ENCODE peak calls at places on chromosomes 12 and 14, in ten cellular contexts. T, F, K, H, U, N, S, R, L and O are unnamed samples.

GRCh38 chr12:113842699-113843098 is 123.4 kb downstream of the RBM19 start:
- DNase-seq in T (no peak), S (no peak), F (no peak), N (no peak), K (no peak), L (no peak), U (no peak), H (no peak), R (no peak), O (no peak)

GRCh38 chr12:103586791-103587370 is at the start of gene STAB2:
- DNase-seq in N (no peak), F (no peak), L (no peak), T (no peak), U (no peak), S (no peak), R (peak), H (no peak), K (no peak), O (no peak)

GRCh38 chr12:78793491-78793890 is 71.1 kb upstream of the SYT1 start:
- DNase-seq in U (no peak), S (no peak), F (no peak), H (no peak), N (no peak), L (no peak), R (no peak), T (no peak), K (no peak), O (no peak)

GRCh38 chr12:76688627-76689026 is 75.3 kb upstream of the ZDHHC17 start:
- DNase-seq in T (no peak), K (no peak), U (no peak), N (peak), S (no peak), H (no peak), F (no peak), L (no peak), R (no peak), O (no peak)

GRCh38 chr14:22533057-22533704 is 55.8 kb downstream of the DAD1 start:
- DNase-seq in N (no peak), L (no peak), F (no peak), S (no peak), H (no peak), K (no peak), U (no peak), R (no peak), T (no peak), O (no peak)

GRCh38 chr12:82176761-82177490 is 181.3 kb downstream of the CCDC59 start:
- DNase-seq in N (no peak), F (no peak), T (peak), K (no peak), H (no peak), R (no peak), S (no peak), L (no peak), U (no peak), O (no peak)

GRCh38 chr14:23294734-23295561 is 7.7 kb downstream of the PPP1R3E start:
- DNase-seq in T (peak), N (peak), H (no peak), S (no peak), R (peak), U (no peak), L (no peak), F (peak), K (peak), O (peak)

GRCh38 chr14:69045857-69046351 is 66.8 kb upstream of the ACTN1 start:
- DNase-seq in K (peak), F (peak), N (peak), H (no peak), S (no peak), U (no peak), R (no peak), T (no peak), L (no peak), O (no peak)

GRCh38 chr12:107330901-107331431 is 237.6 kb upstream of the CRY1 start:
- DNase-seq in U (no peak), F (no peak), T (peak), N (no peak), K (no peak), R (no peak), S (no peak), H (no peak), L (no peak), O (no peak)

GRCh38 chr12:1837541-1838206 is 17.3 kb downstream of the LRTM2 start:
- DNase-seq in T (no peak), N (no peak), R (no peak), H (no peak), L (no peak), K (no peak), S (no peak), U (no peak), F (peak), O (no peak)

GRCh38 chr14:103629503-103630121 is 601 bp downstream of the KLC1 start:
- DNase-seq in R (peak), S (no peak), K (no peak), H (peak), T (peak), F (no peak), L (peak), N (no peak), U (peak), O (peak)

GRCh38 chr12:5581616-5582367 is 149.9 kb downstream of the NTF3 start:
- DNase-seq in U (no peak), H (no peak), T (no peak), R (no peak), N (no peak), L (no peak), K (peak), S (no peak), F (peak), O (no peak)

GRCh38 chr12:11653215-11653753 is 3.8 kb downstream of the ETV6 start:
- DNase-seq in K (no peak), H (no peak), F (peak), L (no peak), U (no peak), T (no peak), S (no peak), R (no peak), N (peak), O (no peak)

GRCh38 chr12:109680521-109681030 is 33.0 kb upstream of the FAM222A start:
- DNase-seq in S (no peak), T (no peak), F (no peak), K (no peak), N (no peak), U (no peak), R (peak), H (no peak), L (no peak), O (no peak)

GRCh38 chr14:50001146-50001998 is 108.5 kb downstream of the ARF6 start:
- DNase-seq in H (peak), K (no peak), F (peak), S (no peak), R (peak), N (peak), L (peak), U (peak), T (peak), O (peak)
- H3K4me3 ChIP-seq in H (peak), K (no peak), F (no peak), S (no peak), R (no peak), N (no peak), L (no peak), U (no peak), T (no peak), O (peak)

GRCh38 chr12:108637222-108637621 is 3.5 kb upstream of the SELPLG start:
- DNase-seq in K (no peak), N (no peak), T (no peak), S (no peak), H (no peak), U (no peak), L (no peak), R (no peak), F (no peak), O (no peak)

GRCh38 chr12:108635997-108636808 is 2.5 kb upstream of the SELPLG start:
- DNase-seq in N (no peak), L (no peak), S (no peak), F (no peak), K (no peak), U (no peak), R (no peak), H (no peak), T (no peak), O (no peak)

GRCh38 chr12:108634225-108634795 is 616 bp upstream of the SELPLG start:
- DNase-seq in L (no peak), K (no peak), H (no peak), N (no peak), F (no peak), U (no peak), R (peak), T (peak), S (no peak), O (no peak)

GRCh38 chr12:108633534-108634224 is at the start of gene SELPLG:
- DNase-seq in H (peak), L (peak), F (no peak), R (peak), N (no peak), K (peak), T (no peak), S (no peak), U (no peak), O (peak)

DNA sequence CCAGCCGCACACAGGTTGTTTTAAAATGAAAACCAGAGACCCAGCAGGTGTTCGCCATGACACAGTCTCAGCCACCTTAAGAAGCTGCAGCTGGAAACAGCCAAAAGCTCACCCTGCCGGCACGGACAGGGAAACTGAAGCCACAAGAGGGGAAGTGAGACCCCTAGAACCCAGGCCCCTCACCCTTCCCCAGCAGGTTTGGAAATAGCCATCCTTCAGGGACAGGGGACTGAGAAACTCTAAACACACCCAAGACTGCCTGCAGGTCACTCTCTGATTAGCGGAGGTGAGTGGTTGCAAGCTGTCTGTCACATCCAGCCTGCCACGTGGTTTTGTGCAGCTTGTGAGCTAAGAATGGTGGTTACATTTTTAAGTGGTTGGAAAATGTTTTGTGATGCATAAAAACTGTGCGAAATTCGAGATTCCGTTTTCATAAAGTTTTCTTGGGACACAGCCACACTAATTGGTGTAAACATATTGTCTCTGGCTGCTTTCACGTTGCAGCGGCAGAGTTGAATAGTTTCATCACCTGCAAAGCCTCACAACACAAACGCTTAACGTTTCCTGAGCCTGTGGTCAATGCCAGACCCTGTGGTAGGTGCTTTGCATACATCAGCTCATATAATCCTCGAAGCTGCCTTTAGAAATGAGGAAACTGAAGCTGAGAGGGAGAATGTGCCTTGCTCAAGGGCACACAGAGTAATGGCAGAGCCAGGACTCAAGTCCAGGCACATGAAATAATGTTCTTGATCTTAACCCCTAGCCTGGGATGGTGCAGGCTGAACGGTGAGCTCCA is 1.7 kb upstream of the SELPLG start:
- DNase-seq in F (no peak), T (peak), R (peak), H (no peak), K (no peak), S (no peak), L (no peak), N (no peak), U (no peak), O (peak)
- H3K4me3 ChIP-seq in F (no peak), T (no peak), R (no peak), H (no peak), K (no peak), S (no peak), L (no peak), N (no peak), U (no peak), O (peak)

GRCh38 chr12:54371328-54372112 is 7.2 kb upstream of the GPR84 start:
- DNase-seq in U (peak), F (peak), T (no peak), K (peak), N (no peak), S (no peak), H (no peak), R (no peak), L (no peak), O (no peak)

GRCh38 chr12:54368709-54369596 is 4.7 kb upstream of the GPR84 start:
- DNase-seq in F (peak), S (peak), U (peak), L (peak), R (peak), K (peak), T (peak), N (peak), H (peak), O (peak)

GRCh38 chr12:54368016-54368708 is 3.9 kb upstream of the GPR84 start:
- DNase-seq in F (no peak), H (no peak), U (no peak), N (no peak), S (no peak), K (no peak), R (no peak), T (no peak), L (no peak), O (no peak)

GRCh38 chr12:54370218-54370730 is 6.0 kb upstream of the GPR84 start:
- DNase-seq in R (peak), F (peak), H (peak), L (no peak), K (peak), S (peak), T (peak), U (peak), N (peak), O (no peak)

DNA sequence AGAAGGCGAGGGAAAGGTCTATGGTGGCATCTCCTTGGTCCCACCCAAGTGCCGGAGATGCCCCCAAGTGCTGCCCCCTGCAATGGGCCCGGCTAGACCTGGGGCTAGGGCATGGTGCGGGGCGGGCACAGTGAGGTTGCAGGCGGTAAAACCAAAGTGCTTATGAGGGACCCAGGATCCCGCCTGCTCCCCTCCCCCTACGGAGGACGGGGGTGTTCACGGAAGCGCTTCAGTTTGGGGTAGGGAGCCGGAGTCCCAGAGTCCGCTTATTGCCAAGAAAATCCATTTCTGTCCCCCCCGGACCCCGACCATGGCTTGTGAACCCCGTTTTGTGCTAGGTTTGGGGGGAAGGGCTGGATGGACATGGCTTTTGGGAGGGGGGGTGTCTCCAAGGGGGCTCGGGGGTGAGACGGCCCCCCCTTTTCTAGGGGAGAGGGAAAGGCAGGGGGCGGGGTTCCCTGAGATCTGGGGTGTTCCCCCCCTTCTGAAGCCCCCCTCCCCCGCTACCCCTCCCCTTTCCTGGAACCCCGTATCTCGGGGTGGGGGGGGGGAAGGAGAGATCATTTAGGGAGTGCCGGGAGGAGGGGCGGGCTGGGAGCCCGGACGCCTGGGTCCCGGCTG is 5.4 kb upstream of the GPR84 start:
- DNase-seq in L (no peak), S (no peak), K (no peak), T (no peak), U (peak), N (no peak), F (no peak), H (no peak), R (no peak), O (no peak)
- H3K4me3 ChIP-seq in L (no peak), S (peak), K (peak), T (no peak), U (peak), N (peak), F (peak), H (peak), R (no peak), O (no peak)

GRCh38 chr12:54689984-54690383 is 41.8 kb upstream of the DCD start:
- DNase-seq in R (no peak), H (no peak), T (peak), K (no peak), L (no peak), F (peak), N (peak), S (no peak), U (no peak), O (no peak)
- H3K4me3 ChIP-seq in R (no peak), H (no peak), T (no peak), K (no peak), L (no peak), F (no peak), N (no peak), S (no peak), U (no peak), O (no peak)

GRCh38 chr12:26857465-26858176 is 24.6 kb upstream of the ITPR2 start:
- DNase-seq in L (no peak), T (no peak), R (peak), U (no peak), S (no peak), F (peak), K (no peak), H (no peak), N (no peak), O (no peak)
- H3K4me3 ChIP-seq in L (no peak), T (no peak), R (no peak), U (no peak), S (no peak), F (no peak), K (no peak), H (no peak), N (no peak), O (no peak)